ENCODE peak calls at places on chromosomes 1 and 21, in five cellular contexts. F, C, X, E and M are unnamed samples.
A peak's percentile ranks its signal among the peaks of the same experiment; 100 is the strongest.

GRCh38 chr1:162391790-162392563 is 10.4 kb downstream of the C1orf226 start:
- DNase-seq in F (no peak), C (no peak), X (peak; percentile 55), E (peak; percentile 61), M (peak; percentile 57)

GRCh38 chr1:115312752-115313151 is 25.3 kb downstream of the NGF start:
- DNase-seq in F (no peak), C (no peak), X (no peak), E (no peak), M (no peak)

GRCh38 chr21:42286416-42286815 is 28.8 kb downstream of the TFF3 start:
- DNase-seq in F (no peak), C (no peak), X (no peak), E (no peak), M (no peak)

GRCh38 chr1:1336446-1336845 is 5.4 kb downstream of the TAS1R3 start:
- DNase-seq in F (no peak), C (no peak), X (no peak), E (no peak), M (no peak)

GRCh38 chr1:76425843-76426145 is 351.2 kb downstream of the ST6GALNAC3 start:
- DNase-seq in F (no peak), C (no peak), X (peak; percentile 66), E (no peak), M (peak; percentile 64)

GRCh38 chr1:203440780-203441179 is 34.8 kb upstream of the PRELP start:
- DNase-seq in F (peak; percentile 65), C (no peak), X (peak; percentile 46), E (peak; percentile 80), M (peak; percentile 51)

GRCh38 chr21:21268885-21269284 is 270.7 kb downstream of the NCAM2 start:
- DNase-seq in F (no peak), C (no peak), X (no peak), E (no peak), M (no peak)

GRCh38 chr1:31915438-31915837 is 22.7 kb downstream of the PTP4A2 start:
- DNase-seq in F (no peak), C (no peak), X (no peak), E (no peak), M (no peak)

GRCh38 chr1:26838474-26839338 is 12.2 kb downstream of the ZDHHC18 start:
- DNase-seq in F (no peak), C (no peak), X (no peak), E (no peak), M (no peak)

GRCh38 chr1:78437393-78437792 is 53.4 kb upstream of the PTGFR start:
- DNase-seq in F (no peak), C (no peak), X (no peak), E (no peak), M (no peak)

GRCh38 chr21:37861561-37861960 is 54.7 kb downstream of the KCNJ6 start:
- DNase-seq in F (no peak), C (no peak), X (no peak), E (no peak), M (no peak)

GRCh38 chr1:226091461-226091860 is 28.9 kb downstream of the H3-3A start:
- DNase-seq in F (no peak), C (no peak), X (no peak), E (no peak), M (no peak)

GRCh38 chr1:194466706-194467105 is 1280.3 kb upstream of the B3GALT2 start:
- DNase-seq in F (no peak), C (no peak), X (no peak), E (no peak), M (peak; percentile 10)

GRCh38 chr1:18901147-18901951 is 1.0 kb downstream of the ALDH4A1 start:
- DNase-seq in F (no peak), C (no peak), X (no peak), E (no peak), M (no peak)

GRCh38 chr1:159838715-159839114 is 12.0 kb downstream of the SLAMF8 start:
- DNase-seq in F (no peak), C (no peak), X (no peak), E (no peak), M (no peak)

GRCh38 chr1:172163479-172164215 is 256.8 kb upstream of the C1orf105 start:
- DNase-seq in F (no peak), C (no peak), X (peak; percentile 68), E (no peak), M (no peak)
- TF ChIP-seq CTCF in F (no peak), C (no peak), X (no peak), E (no peak), M (no peak)

DNA sequence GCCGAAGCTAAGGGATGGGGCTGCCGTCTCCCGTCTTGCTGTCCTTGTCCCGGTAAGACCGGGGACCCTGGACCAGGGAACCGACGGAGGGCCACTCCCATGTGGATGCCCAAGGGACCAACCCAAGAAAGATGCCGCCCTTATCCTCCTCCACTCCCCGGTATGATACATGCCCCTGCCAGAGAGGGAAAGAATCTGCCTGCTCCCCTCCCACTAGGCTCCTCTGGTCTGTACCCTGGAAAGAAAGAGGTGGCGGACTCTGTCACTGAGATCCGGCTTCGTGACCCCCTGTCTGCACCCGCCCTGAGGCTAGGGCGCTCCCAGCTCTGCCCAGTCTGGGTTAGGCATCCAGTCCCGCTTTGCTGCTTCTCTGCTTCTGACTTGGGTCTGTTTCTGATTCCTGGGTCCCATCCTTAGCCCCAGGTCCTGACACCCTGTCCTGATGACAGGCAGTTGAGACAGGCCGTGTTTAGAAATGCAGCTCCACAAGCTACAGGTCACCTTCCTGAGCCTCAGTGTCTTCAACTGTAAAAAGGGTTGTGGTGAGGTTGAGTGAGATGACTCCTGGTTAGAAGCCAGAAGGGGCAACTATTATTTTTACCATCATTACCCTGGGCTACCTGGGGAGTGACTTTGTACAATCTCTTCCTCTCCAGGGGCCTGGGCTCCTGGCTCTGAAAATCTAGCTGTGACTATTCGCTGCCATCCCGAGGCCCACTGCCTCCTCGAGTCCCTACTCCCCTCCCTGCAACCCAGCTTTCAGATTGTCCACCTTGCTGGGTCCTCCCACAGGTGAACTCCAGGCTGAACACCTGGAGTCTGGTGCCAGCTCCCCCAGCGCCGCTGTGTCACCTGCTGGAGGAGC is 3.7 kb downstream of the MATN1 start:
- DNase-seq in F (peak; percentile 81), C (no peak), X (no peak), E (no peak), M (peak; percentile 56)
- TF ChIP-seq CTCF in F (no peak), C (peak; percentile 94), X (no peak), E (no peak), M (no peak)

DNA sequence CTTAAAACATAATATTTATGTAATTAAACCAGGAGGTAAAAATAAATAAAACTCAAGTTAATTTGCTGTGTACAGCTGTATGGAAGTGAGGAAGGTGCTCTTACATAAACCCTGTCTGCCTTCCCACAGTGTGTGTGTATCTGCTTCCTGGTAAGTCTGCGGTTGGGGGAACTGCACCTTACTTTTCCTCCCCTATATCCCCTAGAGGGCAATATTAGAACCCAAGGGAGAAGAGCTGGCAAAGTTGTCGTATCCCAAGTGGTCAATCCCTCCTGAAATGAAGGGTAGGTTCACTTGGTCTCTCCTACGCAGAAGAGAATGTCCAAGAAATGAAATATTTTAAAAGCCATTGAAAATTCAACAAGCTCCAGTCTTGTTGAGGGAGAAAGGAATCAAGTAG is 17.8 kb upstream of the JAK1 start:
- DNase-seq in F (no peak), C (no peak), X (no peak), E (no peak), M (no peak)
- TF ChIP-seq CTCF in F (no peak), C (no peak), X (no peak), E (no peak), M (no peak)

GRCh38 chr1:65527672-65528071 is 107.2 kb downstream of the LEPR start:
- DNase-seq in F (no peak), C (no peak), X (no peak), E (no peak), M (no peak)

GRCh38 chr1:65526049-65526556 is 105.6 kb downstream of the LEPR start:
- DNase-seq in F (no peak), C (no peak), X (no peak), E (no peak), M (no peak)

GRCh38 chr1:65527211-65527610 is 106.7 kb downstream of the LEPR start:
- DNase-seq in F (no peak), C (no peak), X (peak; percentile 51), E (no peak), M (no peak)

GRCh38 chr1:65525297-65526048 is 105.0 kb downstream of the LEPR start:
- DNase-seq in F (no peak), C (no peak), X (no peak), E (peak; percentile 20), M (no peak)

GRCh38 chr1:65528104-65528503 is 107.6 kb downstream of the LEPR start:
- DNase-seq in F (no peak), C (no peak), X (no peak), E (no peak), M (no peak)
- TF ChIP-seq CTCF in F (no peak), C (no peak), X (peak; percentile 22), E (peak; percentile 14), M (no peak)

DNA sequence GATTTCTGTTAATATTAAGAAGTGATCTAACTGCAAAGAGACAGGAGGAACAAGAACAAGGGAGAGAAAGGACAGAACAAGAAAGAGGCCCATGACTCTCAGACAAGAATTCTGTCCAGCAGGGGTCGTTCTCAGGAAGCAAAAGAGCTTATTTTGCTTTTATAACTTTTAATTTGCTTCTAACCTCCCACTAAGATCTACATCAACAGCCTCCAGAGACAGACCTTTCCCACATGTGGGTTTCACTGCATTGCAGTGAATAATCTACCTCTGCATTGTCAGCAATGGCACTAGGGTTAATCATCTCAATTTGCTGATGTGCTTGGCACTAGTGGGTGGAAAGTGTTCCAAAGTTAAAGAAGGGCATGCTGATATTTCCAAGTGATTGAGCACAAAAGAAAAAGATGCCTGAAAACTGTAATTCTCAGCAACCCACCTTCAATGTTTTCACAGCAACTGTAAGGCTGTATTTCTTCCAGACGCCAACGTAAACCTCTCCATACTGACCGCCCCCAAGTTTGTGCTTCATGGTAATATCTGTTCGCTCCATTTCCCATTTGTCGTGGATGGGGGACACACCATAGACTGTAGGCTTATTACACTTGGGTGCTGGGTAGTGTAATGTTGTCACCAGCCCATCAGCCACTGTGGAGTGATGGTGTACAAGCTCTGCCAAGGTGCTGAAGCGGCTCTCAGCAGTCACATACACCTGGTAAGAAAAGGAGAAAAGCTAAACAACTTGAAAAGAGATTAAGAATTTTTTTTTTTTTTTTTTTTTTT is 39.5 kb downstream of the TOR3A start:
- DNase-seq in F (no peak), C (no peak), X (peak; percentile 69), E (peak; percentile 66), M (peak; percentile 43)
- TF ChIP-seq CTCF in F (peak; percentile 77), C (peak; percentile 55), X (peak; percentile 56), E (peak; percentile 67), M (peak; percentile 60)

DNA sequence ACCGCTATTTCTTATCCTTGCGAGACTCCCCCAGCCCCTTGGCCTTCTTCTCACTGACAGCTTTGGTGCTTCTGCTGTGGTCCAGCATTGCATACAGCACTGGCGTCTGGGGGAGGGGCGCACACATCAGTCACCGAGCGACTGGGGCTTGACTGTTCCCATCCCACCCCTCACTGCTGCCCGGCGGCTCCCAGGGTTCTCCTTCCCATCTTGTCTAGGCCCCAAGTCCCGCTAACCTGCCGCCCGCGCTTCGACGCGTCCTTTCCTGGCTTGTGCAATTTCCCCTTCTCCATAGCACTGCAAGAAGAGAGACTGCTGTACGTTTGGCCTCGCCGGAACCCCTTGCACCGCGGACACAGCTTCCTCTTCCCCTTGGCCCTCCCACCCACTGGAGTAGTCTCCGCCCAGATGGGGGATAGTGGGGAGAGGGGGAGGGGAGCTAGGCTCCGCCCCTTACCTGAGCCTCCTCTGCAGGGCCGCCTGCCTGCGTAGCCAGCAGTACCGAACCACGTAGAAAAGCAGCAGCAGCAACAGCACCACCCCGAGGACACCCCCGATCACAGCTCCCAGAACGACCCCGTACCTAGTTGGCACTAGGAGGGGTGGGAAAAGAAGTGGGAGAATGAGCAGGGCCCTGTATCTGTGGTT is 3.8 kb downstream of the MPZ start:
- DNase-seq in F (peak; percentile 53), C (peak; percentile 73), X (peak; percentile 43), E (peak; percentile 91), M (peak; percentile 81)
- TF ChIP-seq CTCF in F (no peak), C (peak; percentile 54), X (peak; percentile 36), E (peak; percentile 49), M (peak; percentile 38)